ENCODE peak calls at places on chromosomes 4 and X, in four cellular contexts. X, K, Y and Z are unnamed samples.

GRCh38 chr4:11299016-11299415 is 129.7 kb downstream of the HS3ST1 start:
- DNase-seq in X (no peak), K (no peak), Y (no peak), Z (no peak)

GRCh38 chrX:136708348-136708747 is 60.4 kb downstream of the CD40LG start:
- DNase-seq in X (no peak), Y (no peak), K (peak), Z (no peak)

GRCh38 chr4:174604198-174604597 is 81.9 kb upstream of the HPGD start:
- DNase-seq in Y (no peak), K (no peak), X (no peak), Z (no peak)

GRCh38 chr4:36348403-36348938 is 67.1 kb downstream of the DTHD1 start:
- DNase-seq in K (no peak), X (no peak), Y (no peak), Z (no peak)

GRCh38 chrX:56975611-56976010 is 19.7 kb downstream of the SPIN3 start:
- DNase-seq in X (no peak), Y (no peak), K (no peak), Z (no peak)

GRCh38 chr4:147717878-147718277 is 14.0 kb upstream of the ARHGAP10 start:
- DNase-seq in K (no peak), Y (no peak), X (no peak), Z (no peak)

GRCh38 chrX:103175944-103176753 is 38.8 kb upstream of the BEX4 start:
- DNase-seq in Y (peak), X (peak), K (peak), Z (peak)

GRCh38 chr4:21948347-21949072 is at the start of gene KCNIP4:
- DNase-seq in X (peak), K (no peak), Y (no peak), Z (peak)

GRCh38 chrX:152220612-152221011 is 82.2 kb upstream of the MAGEA10 start:
- DNase-seq in X (no peak), Y (no peak), K (no peak), Z (no peak)

GRCh38 chrX:114134465-114134864 is 449.4 kb upstream of the HTR2C start:
- DNase-seq in Y (no peak), X (no peak), K (no peak), Z (no peak)

GRCh38 chrX:68681443-68681941 is 34.0 kb downstream of the STARD8 start:
- DNase-seq in K (no peak), X (no peak), Y (no peak), Z (no peak)

DNA sequence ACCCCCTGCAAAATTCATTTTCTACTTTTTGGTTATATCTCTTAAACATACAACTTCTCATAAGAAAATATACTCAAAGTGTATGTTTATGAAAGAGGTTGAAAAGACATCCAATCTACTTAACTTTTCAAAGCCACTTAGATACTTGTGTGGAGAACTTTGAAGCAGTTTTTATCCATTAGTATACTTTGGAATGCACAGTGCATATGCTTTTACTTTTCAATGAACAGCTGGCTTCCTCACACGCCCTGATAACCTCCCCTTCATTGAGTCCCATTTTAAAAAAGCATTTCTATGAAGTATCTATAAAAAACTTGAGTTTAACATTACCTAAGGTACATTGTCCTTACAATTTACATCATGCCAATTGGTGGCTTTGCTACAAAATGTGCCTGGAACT is 73.8 kb downstream of the VEGFC start:
- DNase-seq in X (no peak), Y (no peak), K (no peak), Z (no peak)
- TF ChIP-seq ELF4 in X (no peak), Y (no peak), K (no peak), Z (no peak)

GRCh38 chr4:59091376-59092142 is 1981.4 kb upstream of the IGFBP7 start:
- DNase-seq in K (no peak), Y (no peak), X (peak), Z (no peak)
- TF ChIP-seq ELF4 in K (no peak), Y (no peak), X (no peak), Z (no peak)

DNA sequence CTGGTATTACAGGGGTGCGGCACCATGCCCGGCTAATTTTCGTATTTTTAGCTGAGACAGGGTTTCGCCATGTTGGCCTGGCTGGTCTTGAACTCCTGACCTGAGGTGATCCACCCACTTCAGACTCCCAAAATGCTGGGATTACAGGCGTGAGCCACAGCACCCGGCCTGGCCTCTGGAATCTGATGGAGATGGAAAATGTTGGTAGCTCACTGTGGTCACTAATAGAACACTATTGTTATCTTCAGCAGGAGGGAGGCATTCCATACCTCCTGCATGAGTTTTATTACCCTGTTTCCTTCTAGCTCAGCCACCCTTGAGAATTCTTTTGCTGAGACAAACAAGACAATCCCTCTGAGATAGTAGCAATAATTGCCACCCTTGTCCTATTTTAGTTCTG is 105.0 kb downstream of the SHROOM3 start:
- DNase-seq in Y (no peak), X (peak), K (no peak), Z (no peak)
- TF ChIP-seq ELF4 in Y (no peak), X (no peak), K (no peak), Z (no peak)

GRCh38 chr4:124970011-124970410 is 257.5 kb upstream of the ANKRD50 start:
- DNase-seq in X (no peak), Y (no peak), K (no peak), Z (no peak)
- TF ChIP-seq ELF4 in X (no peak), Y (no peak), K (no peak), Z (no peak)

DNA sequence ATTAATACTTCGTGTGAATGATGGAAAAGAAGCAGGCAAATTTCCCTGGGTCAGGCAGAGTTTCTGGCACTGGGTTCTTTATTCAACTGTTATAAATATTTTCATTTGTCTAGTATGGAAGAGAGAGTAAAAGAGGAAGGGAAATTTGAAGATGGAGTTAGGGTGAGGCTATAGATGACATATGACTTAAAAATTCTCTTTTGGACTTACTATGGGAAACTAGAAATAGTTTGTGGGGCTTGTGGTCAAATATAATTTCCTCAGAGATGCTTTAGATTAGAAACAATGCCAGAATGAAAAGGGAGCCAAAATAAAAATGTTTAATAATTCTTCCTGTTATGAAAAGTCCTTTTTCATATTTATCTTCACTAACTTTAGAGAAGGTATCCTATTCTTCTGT is 103.2 kb downstream of the GC start:
- DNase-seq in Y (no peak), X (no peak), K (no peak), Z (no peak)
- TF ChIP-seq ELF4 in Y (no peak), X (no peak), K (no peak), Z (no peak)

GRCh38 chr4:118277243-118277642 is 75.6 kb downstream of the PRSS12 start:
- DNase-seq in Y (no peak), K (no peak), X (no peak), Z (no peak)
- TF ChIP-seq ELF4 in Y (no peak), K (no peak), X (no peak), Z (no peak)

GRCh38 chrX:153348421-153348820 is 14.5 kb downstream of the ZNF275 start:
- DNase-seq in X (no peak), Y (no peak), K (no peak), Z (no peak)
- TF ChIP-seq ELF4 in X (no peak), Y (no peak), K (no peak), Z (no peak)

DNA sequence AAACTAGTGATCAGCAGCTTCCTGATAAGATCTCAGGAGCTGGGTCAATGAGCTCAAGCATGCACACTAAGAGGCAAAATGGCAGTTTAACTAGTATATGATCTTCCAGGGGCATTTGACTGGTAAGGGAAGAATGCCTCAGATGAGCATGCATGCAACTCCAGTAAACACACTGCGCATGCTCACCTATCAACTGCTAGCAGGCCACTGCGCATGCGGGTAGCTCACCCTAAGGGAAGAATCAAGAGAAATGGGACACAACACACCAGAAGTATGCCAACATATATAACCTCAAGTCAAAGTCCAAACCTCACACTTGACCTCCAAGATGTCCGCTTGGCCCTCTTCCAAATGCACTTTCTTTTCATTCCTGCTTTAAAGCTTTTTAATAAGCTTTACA is 1004.0 kb downstream of the ADGRL3 start:
- DNase-seq in K (no peak), Y (no peak), X (no peak), Z (no peak)
- TF ChIP-seq ELF4 in K (no peak), Y (no peak), X (no peak), Z (no peak)

GRCh38 chrX:13506574-13506973 is 62.8 kb upstream of the EGFL6 start:
- DNase-seq in K (peak), Y (peak), X (peak), Z (peak)
- TF ChIP-seq ELF4 in K (no peak), Y (no peak), X (no peak), Z (no peak)